ENCODE peak calls at places on chromosome 10, in eight cellular contexts. H is GOT3; T is left lobe of liver; F is H9; N is activated gamma-delta T cell treated with anti-CD3 and anti-CD28 coated beads, Interleukin-2, amount 50 U/mL, for 16 hours; L is stomach; C is fibroblast of the conjunctiva; Y is dermis microvascular lymphatic vessel endothelial cell. J is an unnamed sample.
A peak's percentile ranks its signal among the peaks of the same experiment; 100 is the strongest.

GRCh38 chr10:3364768-3365480 is 192.3 kb upstream of the PITRM1 start:
- DNase-seq in H (no peak), T (no peak), F (no peak), N (no peak), L (no peak), C (no peak), Y (no peak), J (no peak)

GRCh38 chr10:77533887-77534278 is 103.7 kb downstream of the KCNMA1 start:
- DNase-seq in H (no peak), T (peak; percentile 79), F (no peak), N (no peak), L (no peak), C (no peak), Y (no peak), J (no peak)

GRCh38 chr10:96017227-96017687 is 26.1 kb upstream of the CCNJ start:
- DNase-seq in H (no peak), T (no peak), F (peak; percentile 35), N (peak; percentile 15), L (no peak), C (peak; percentile 37), Y (peak; percentile 61), J (peak; percentile 22)

GRCh38 chr10:88668465-88668864 is 4.2 kb downstream of the LIPF start:
- DNase-seq in H (no peak), T (no peak), F (no peak), N (no peak), L (no peak), C (no peak), Y (no peak), J (no peak)

GRCh38 chr10:130973127-130973839 is 338.2 kb downstream of the TCERG1L start:
- DNase-seq in H (no peak), T (no peak), F (no peak), N (no peak), L (no peak), C (no peak), Y (no peak), J (no peak)

GRCh38 chr10:93515963-93516450 is 19.6 kb downstream of the CEP55 start:
- DNase-seq in H (no peak), T (no peak), F (no peak), N (no peak), L (no peak), C (no peak), Y (no peak), J (no peak)

GRCh38 chr10:126177414-126178030 is 210.8 kb downstream of the ADAM12 start:
- DNase-seq in H (no peak), T (no peak), F (no peak), N (no peak), L (no peak), C (no peak), Y (no peak), J (peak; percentile 57)

GRCh38 chr10:75469018-75469616 is 37.7 kb downstream of the LRMDA start:
- DNase-seq in H (peak; percentile 42), T (no peak), F (no peak), N (no peak), L (no peak), C (peak; percentile 95), Y (peak; percentile 76), J (no peak)

GRCh38 chr10:5952731-5953385 is 24.5 kb downstream of the IL15RA start:
- DNase-seq in H (no peak), T (no peak), F (no peak), N (no peak), L (no peak), C (no peak), Y (no peak), J (peak; percentile 62)

GRCh38 chr10:70461397-70462348 is 16.9 kb upstream of the PALD1 start:
- DNase-seq in H (no peak), T (no peak), F (peak; percentile 75), N (peak; percentile 22), L (peak; percentile 59), C (peak; percentile 26), Y (no peak), J (peak; percentile 91)

GRCh38 chr10:285216-285967 is 150.1 kb downstream of the ZMYND11 start:
- DNase-seq in H (no peak), T (no peak), F (no peak), N (no peak), L (no peak), C (no peak), Y (no peak), J (no peak)

GRCh38 chr10:7471720-7472367 is 61.0 kb upstream of the SFMBT2 start:
- DNase-seq in H (no peak), T (no peak), F (no peak), N (no peak), L (no peak), C (no peak), Y (no peak), J (no peak)

GRCh38 chr10:59290448-59290847 is 71.9 kb downstream of the FAM13C start:
- DNase-seq in H (no peak), T (no peak), F (no peak), N (no peak), L (no peak), C (no peak), Y (no peak), J (no peak)

GRCh38 chr10:94645285-94645684 is 38.2 kb upstream of the CYP2C18 start:
- DNase-seq in H (no peak), T (no peak), F (no peak), N (no peak), L (no peak), C (no peak), Y (no peak), J (no peak)

GRCh38 chr10:68900427-68901105 is 549 bp upstream of the DDX50 start:
- DNase-seq in H (no peak), T (no peak), F (no peak), N (no peak), L (no peak), C (no peak), Y (no peak), J (no peak)

GRCh38 chr10:2968401-2968800 is 98.9 kb upstream of the PFKP start:
- DNase-seq in H (peak; percentile 11), T (no peak), F (no peak), N (no peak), L (no peak), C (no peak), Y (no peak), J (no peak)

GRCh38 chr10:124741281-124741921 is 2.8 kb downstream of the FAM53B start:
- DNase-seq in H (peak; percentile 23), T (peak; percentile 81), F (peak; percentile 85), N (peak; percentile 69), L (peak; percentile 87), C (peak; percentile 59), Y (peak; percentile 49), J (peak; percentile 91)

GRCh38 chr10:5869156-5869555 is 20.5 kb downstream of the ANKRD16 start:
- DNase-seq in H (no peak), T (no peak), F (no peak), N (no peak), L (no peak), C (no peak), Y (no peak), J (no peak)